ENCODE peak calls at places on chromosomes 13 and 19, in ten cellular contexts. H is HCT116, V is lower leg skin, R is adrenal gland, F is A549, P is stomach, E is endothelial cell of umbilical vein, K is transverse colon, U is GM12878, M is tibial nerve. B is an unnamed sample.

GRCh38 chr19:50008532-50008931 is 16.6 kb downstream of the VRK3 start:
- DNase-seq in H (no peak), V (no peak), R (peak; percentile 34), F (peak; percentile 33), P (no peak), E (no peak), K (no peak), U (no peak), M (no peak), B (no peak)

GRCh38 chr13:108270442-108270841 is 924 bp downstream of the TNFSF13B start:
- DNase-seq in H (no peak), V (no peak), R (no peak), F (no peak), P (no peak), E (no peak), K (no peak), U (no peak), M (no peak), B (no peak)

GRCh38 chr19:12779162-12779993 is 4.0 kb upstream of the HOOK2 start:
- DNase-seq in H (no peak), V (no peak), R (peak; percentile 81), F (peak; percentile 62), P (no peak), E (peak; percentile 67), K (peak; percentile 46), U (no peak), M (no peak), B (no peak)

GRCh38 chr19:16444273-16444597 is 27.5 kb downstream of the EPS15L1 start:
- DNase-seq in H (no peak), V (no peak), R (no peak), F (no peak), P (no peak), E (no peak), K (no peak), U (no peak), M (no peak), B (no peak)

GRCh38 chr13:58620171-58620570 is 988.6 kb downstream of the PCDH17 start:
- DNase-seq in H (no peak), V (no peak), R (no peak), F (no peak), P (no peak), E (no peak), K (no peak), U (no peak), M (no peak), B (no peak)

GRCh38 chr19:45645068-45645630 is 6.0 kb upstream of the EML2 start:
- DNase-seq in H (no peak), V (no peak), R (no peak), F (no peak), P (no peak), E (no peak), K (no peak), U (no peak), M (no peak), B (no peak)

GRCh38 chr19:996051-996838 is 4.0 kb upstream of the GRIN3B start:
- DNase-seq in H (no peak), V (no peak), R (peak; percentile 51), F (peak; percentile 48), P (peak; percentile 55), E (peak; percentile 35), K (peak; percentile 75), U (no peak), M (no peak), B (no peak)

GRCh38 chr19:35869327-35870123 is 1.2 kb downstream of the APLP1 start:
- DNase-seq in H (peak; percentile 89), V (peak; percentile 29), R (peak; percentile 65), F (peak; percentile 98), P (peak; percentile 88), E (peak; percentile 80), K (peak; percentile 70), U (no peak), M (no peak), B (peak; percentile 96)

GRCh38 chr19:40216013-40216776 is 2.0 kb downstream of the TTC9B start:
- DNase-seq in H (no peak), V (no peak), R (no peak), F (no peak), P (no peak), E (no peak), K (no peak), U (no peak), M (no peak), B (no peak)

GRCh38 chr13:27442071-27442647 is 8.2 kb downstream of the MTIF3 start:
- DNase-seq in H (no peak), V (no peak), R (no peak), F (no peak), P (no peak), E (no peak), K (peak; percentile 58), U (no peak), M (no peak), B (no peak)

GRCh38 chr19:7871530-7872305 is 2.5 kb downstream of the PRR36 start:
- DNase-seq in H (peak; percentile 96), V (peak; percentile 90), R (peak; percentile 97), F (peak; percentile 96), P (peak; percentile 97), E (peak; percentile 71), K (peak; percentile 93), U (peak; percentile 38), M (peak; percentile 72), B (peak; percentile 83)
- TF ChIP-seq POLR2A in H (no peak), V (no peak), R (peak; percentile 71), F (no peak), P (no peak), E (no peak), K (no peak), U (no peak), M (no peak), B (no peak)

GRCh38 chr19:51688665-51689571 is 4.2 kb upstream of the SPACA6 start:
- DNase-seq in H (peak; percentile 73), V (peak; percentile 72), R (peak; percentile 92), F (peak; percentile 95), P (peak; percentile 88), E (peak; percentile 92), K (peak; percentile 82), U (no peak), M (peak; percentile 90), B (peak; percentile 56)
- TF ChIP-seq POLR2A in H (peak; percentile 25), V (no peak), R (peak; percentile 56), F (peak; percentile 62), P (no peak), E (no peak), K (peak; percentile 22), U (no peak), M (peak; percentile 70), B (peak; percentile 50)

DNA sequence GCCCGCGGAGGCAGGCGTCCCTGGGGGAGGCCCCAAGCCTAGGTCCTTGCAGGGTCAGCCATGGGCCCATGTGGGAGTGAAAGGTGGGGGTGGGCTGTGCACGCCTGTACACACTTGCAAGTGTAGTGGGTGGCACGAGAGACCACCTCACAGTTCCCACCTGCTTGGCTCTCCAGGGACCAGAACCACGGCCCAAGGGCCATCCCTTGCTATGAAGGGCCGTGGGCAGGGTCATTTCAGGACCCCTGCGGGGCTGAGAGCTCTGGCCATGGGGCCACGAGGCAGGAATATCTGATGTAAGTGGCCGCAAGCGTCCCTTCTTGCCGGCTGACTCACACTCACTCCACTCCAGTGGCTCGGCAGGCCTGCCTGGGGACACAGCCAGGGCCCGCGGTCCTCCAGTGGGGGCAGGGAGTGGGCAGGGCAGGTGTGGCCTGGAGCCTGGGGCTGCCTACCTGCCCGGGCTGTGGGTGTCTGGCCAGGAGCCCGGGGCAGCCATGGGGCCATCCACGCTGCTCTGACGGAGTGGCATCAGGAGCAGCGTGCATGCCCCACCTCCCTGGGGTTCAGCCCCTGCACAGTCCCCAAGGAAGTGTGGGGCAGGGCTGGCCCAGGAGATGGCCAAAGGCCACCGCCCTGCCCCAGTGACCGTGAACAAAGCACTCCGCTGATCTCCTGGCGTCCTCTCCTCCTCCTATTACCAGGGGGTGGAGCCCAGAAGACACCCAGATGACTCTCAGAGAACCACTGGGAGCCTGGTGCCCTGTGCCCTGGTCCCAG is 8.6 kb upstream of the MKNK2 start:
- DNase-seq in H (peak; percentile 83), V (peak; percentile 66), R (peak; percentile 96), F (peak; percentile 93), P (peak; percentile 92), E (no peak), K (peak; percentile 91), U (no peak), M (no peak), B (peak; percentile 78)
- TF ChIP-seq POLR2A in H (peak; percentile 13), V (no peak), R (peak; percentile 89), F (peak; percentile 9), P (no peak), E (no peak), K (peak; percentile 74), U (no peak), M (peak; percentile 45), B (no peak)

DNA sequence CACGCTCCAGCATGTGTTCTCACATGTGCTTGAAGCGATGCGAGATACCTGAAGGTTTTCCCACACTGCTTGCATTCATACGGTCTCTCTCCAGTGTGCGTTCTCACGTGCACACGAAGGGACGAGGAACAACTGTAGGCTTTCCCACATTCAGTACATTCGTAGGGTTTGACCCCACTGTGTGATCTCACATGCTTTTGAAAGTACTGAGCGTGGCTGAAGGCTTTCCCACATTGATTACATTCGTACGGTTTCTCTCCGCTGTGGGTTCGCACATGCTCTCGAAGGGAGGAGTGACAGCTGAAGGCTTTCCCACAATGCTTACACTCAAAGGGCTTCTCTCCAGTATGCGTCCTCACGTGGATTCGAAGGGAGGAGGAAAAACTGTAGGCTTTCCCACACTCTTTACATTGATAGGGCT is 11.3 kb downstream of the ZNF77 start:
- DNase-seq in H (no peak), V (no peak), R (no peak), F (peak; percentile 26), P (no peak), E (no peak), K (no peak), U (no peak), M (no peak), B (no peak)
- TF ChIP-seq POLR2A in H (no peak), V (no peak), R (no peak), F (no peak), P (no peak), E (no peak), K (no peak), U (no peak), M (no peak), B (no peak)

B was measured in H54.